ENCODE peak calls at places on chromosomes 5 and 9, in nine cellular contexts. P, S, D, C, M, F, N, R and K are unnamed samples.

GRCh38 chr9:124801356-124801755 is 24.4 kb downstream of the OLFML2A start:
- DNase-seq in P (no peak), S (no peak), D (no peak), C (no peak), M (no peak), F (no peak), N (no peak), R (no peak), K (no peak)

GRCh38 chr9:83062011-83062652 is 810 bp downstream of the RASEF start:
- DNase-seq in P (peak; percentile 18), S (peak; percentile 72), D (peak; percentile 65), C (peak; percentile 74), M (peak; percentile 33), F (peak; percentile 92), N (peak; percentile 64), R (peak; percentile 67), K (no peak)

GRCh38 chr9:78542491-78543175 is 245.7 kb downstream of the PSAT1 start:
- DNase-seq in P (no peak), S (no peak), D (peak; percentile 61), C (no peak), M (no peak), F (no peak), N (no peak), R (no peak), K (no peak)

GRCh38 chr9:117672397-117672796 is 31.8 kb upstream of the TLR4 start:
- DNase-seq in P (no peak), S (no peak), D (no peak), C (no peak), M (no peak), F (no peak), N (no peak), R (peak; percentile 83), K (peak; percentile 42)

GRCh38 chr5:37694867-37695266 is 145.0 kb downstream of the GDNF start:
- DNase-seq in P (no peak), S (no peak), D (no peak), C (no peak), M (no peak), F (no peak), N (no peak), R (no peak), K (no peak)

GRCh38 chr5:83865579-83865978 is 144.9 kb upstream of the HAPLN1 start:
- DNase-seq in P (no peak), S (no peak), D (no peak), C (no peak), M (no peak), F (no peak), N (no peak), R (no peak), K (no peak)

GRCh38 chr9:1701113-1701512 is 314.0 kb upstream of the SMARCA2 start:
- DNase-seq in P (no peak), S (no peak), D (peak; percentile 29), C (no peak), M (no peak), F (no peak), N (no peak), R (no peak), K (no peak)

GRCh38 chr5:108079754-108080153 is 302.1 kb downstream of the FBXL17 start:
- DNase-seq in P (no peak), S (no peak), D (no peak), C (no peak), M (no peak), F (no peak), N (no peak), R (no peak), K (no peak)

GRCh38 chr9:91033802-91034201 is 232.2 kb downstream of the SYK start:
- DNase-seq in P (no peak), S (peak; percentile 60), D (peak; percentile 72), C (peak; percentile 54), M (no peak), F (no peak), N (no peak), R (no peak), K (no peak)

GRCh38 chr5:50593681-50594080 is 72.8 kb upstream of the PARP8 start:
- DNase-seq in P (no peak), S (no peak), D (no peak), C (no peak), M (no peak), F (no peak), N (no peak), R (no peak), K (no peak)

GRCh38 chr9:106862946-106863740 is at the start of gene ZNF462:
- DNase-seq in P (peak; percentile 79), S (peak; percentile 59), D (peak; percentile 55), C (peak; percentile 47), M (peak; percentile 27), F (peak; percentile 55), N (peak; percentile 38), R (peak; percentile 76), K (peak; percentile 80)

GRCh38 chr9:14485366-14485765 is 171.4 kb upstream of the NFIB start:
- DNase-seq in P (peak; percentile 13), S (no peak), D (no peak), C (no peak), M (no peak), F (no peak), N (no peak), R (peak; percentile 58), K (peak; percentile 46)

GRCh38 chr5:33470544-33470943 is 29.8 kb downstream of the TARS1 start:
- DNase-seq in P (peak; percentile 60), S (no peak), D (no peak), C (peak; percentile 7), M (no peak), F (no peak), N (no peak), R (peak; percentile 31), K (no peak)

GRCh38 chr5:9661316-9662015 is 31.3 kb upstream of the TAS2R1 start:
- DNase-seq in P (peak; percentile 52), S (no peak), D (no peak), C (no peak), M (no peak), F (no peak), N (no peak), R (no peak), K (no peak)

GRCh38 chr5:179836225-179837019 is 15.7 kb downstream of the SQSTM1 start:
- DNase-seq in P (peak; percentile 52), S (peak; percentile 58), D (no peak), C (no peak), M (no peak), F (peak; percentile 59), N (no peak), R (no peak), K (peak; percentile 30)

GRCh38 chr9:87786423-87786822 is 60.5 kb downstream of the CTSL start:
- DNase-seq in P (no peak), S (no peak), D (no peak), C (no peak), M (no peak), F (no peak), N (no peak), R (peak; percentile 17), K (no peak)

GRCh38 chr5:136033244-136033643 is 4.5 kb downstream of the TGFBI start:
- DNase-seq in P (no peak), S (no peak), D (no peak), C (no peak), M (no peak), F (no peak), N (no peak), R (no peak), K (no peak)
- H3K4me1 ChIP-seq in P (peaks cover 26% of the 10 kb centered on the region), S (no peaks in the 10 kb centered on the region), D (no peaks in the 10 kb centered on the region), C (peaks cover 26% of the 10 kb centered on the region), M (no peaks in the 10 kb centered on the region), F (no peaks in the 10 kb centered on the region), N (peaks cover 21% of the 10 kb centered on the region), R (peaks cover 95% of the 10 kb centered on the region), K (peaks cover 72% of the 10 kb centered on the region)

DNA sequence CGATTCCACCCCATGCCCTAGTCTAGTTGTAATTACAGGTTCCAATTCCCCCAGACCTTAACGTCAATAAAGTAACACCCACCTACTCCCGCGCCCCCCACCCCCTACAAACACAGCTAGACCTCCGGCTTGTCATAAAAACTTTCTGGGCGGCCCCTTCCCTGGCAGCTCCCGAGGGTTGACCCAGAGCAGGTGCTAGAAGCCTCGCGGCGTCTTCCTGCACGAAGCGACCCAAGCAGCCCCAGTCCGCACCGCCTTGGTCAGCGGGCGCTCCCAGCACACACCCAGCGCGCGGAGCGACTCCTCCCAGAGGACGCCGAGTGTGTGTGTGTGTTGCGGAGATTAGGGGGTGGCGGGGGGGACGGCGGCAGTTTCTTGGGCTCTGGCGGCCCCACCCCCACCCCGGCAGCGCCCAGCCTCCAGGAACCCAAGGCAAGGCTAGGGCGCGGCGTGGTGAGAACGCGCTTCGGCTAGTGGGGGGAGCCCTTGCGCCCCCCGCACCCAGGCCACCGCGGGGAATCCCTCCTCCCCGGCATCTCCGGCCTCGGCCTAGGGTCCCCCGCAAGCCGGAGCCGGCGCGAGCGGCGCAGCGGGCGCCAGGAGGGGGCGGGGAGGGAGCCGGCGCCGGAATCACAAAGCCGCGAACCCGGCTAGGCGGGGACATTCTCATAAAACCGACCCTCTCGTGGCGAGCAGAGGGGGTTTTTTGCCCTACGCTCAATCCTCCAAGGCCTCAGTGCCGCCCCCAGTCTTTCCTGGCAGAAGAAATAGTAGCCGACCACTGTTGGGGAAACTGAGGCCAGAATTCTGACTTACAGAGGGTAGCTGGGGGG is 2.2 kb downstream of the PCDH1 start:
- DNase-seq in P (no peak), S (peak; percentile 91), D (peak; percentile 65), C (peak; percentile 89), M (peak; percentile 57), F (peak; percentile 82), N (no peak), R (peak; percentile 64), K (no peak)
- H3K4me1 ChIP-seq in P (peaks cover 8% of the 10 kb centered on the region), S (peaks cover 33% of the 10 kb centered on the region), D (peaks cover 30% of the 10 kb centered on the region), C (peaks cover 29% of the 10 kb centered on the region), M (peaks cover 6% of the 10 kb centered on the region), F (peaks cover 20% of the 10 kb centered on the region), N (peaks cover 11% of the 10 kb centered on the region), R (peaks cover 35% of the 10 kb centered on the region), K (peaks cover 16% of the 10 kb centered on the region)

GRCh38 chr5:150508021-150508640 is at the start of gene NDST1:
- DNase-seq in P (no peak), S (no peak), D (no peak), C (no peak), M (no peak), F (no peak), N (peak; percentile 64), R (no peak), K (no peak)

GRCh38 chr5:150508828-150509227 is 897 bp downstream of the NDST1 start:
- DNase-seq in P (no peak), S (no peak), D (no peak), C (no peak), M (no peak), F (no peak), N (no peak), R (no peak), K (no peak)

GRCh38 chr5:150511641-150512367 is 3.9 kb downstream of the NDST1 start:
- DNase-seq in P (peak; percentile 80), S (peak; percentile 94), D (no peak), C (peak; percentile 93), M (peak; percentile 54), F (no peak), N (no peak), R (peak; percentile 74), K (peak; percentile 49)

GRCh38 chr5:150510460-150511263 is 2.7 kb downstream of the NDST1 start:
- DNase-seq in P (no peak), S (peak; percentile 83), D (no peak), C (peak; percentile 85), M (peak; percentile 84), F (no peak), N (peak; percentile 52), R (no peak), K (no peak)

GRCh38 chr5:150509992-150510391 is 2.1 kb downstream of the NDST1 start:
- DNase-seq in P (no peak), S (no peak), D (no peak), C (no peak), M (no peak), F (no peak), N (no peak), R (no peak), K (no peak)
- H3K4me1 ChIP-seq in P (peaks cover 56% of the 10 kb centered on the region), S (no peaks in the 10 kb centered on the region), D (peaks cover 3% of the 10 kb centered on the region), C (peaks cover 68% of the 10 kb centered on the region), M (peaks cover 97% of the 10 kb centered on the region), F (peaks cover 90% of the 10 kb centered on the region), N (peaks cover 69% of the 10 kb centered on the region), R (peaks cover 60% of the 10 kb centered on the region), K (peaks cover 51% of the 10 kb centered on the region)

GRCh38 chr5:1017056-1017455 is 8.5 kb downstream of the NKD2 start:
- DNase-seq in P (no peak), S (no peak), D (no peak), C (no peak), M (peak; percentile 17), F (peak; percentile 60), N (no peak), R (no peak), K (no peak)
- H3K4me1 ChIP-seq in P (no peaks in the 10 kb centered on the region), S (no peaks in the 10 kb centered on the region), D (no peaks in the 10 kb centered on the region), C (no peaks in the 10 kb centered on the region), M (no peaks in the 10 kb centered on the region), F (no peaks in the 10 kb centered on the region), N (peaks cover 1% of the 10 kb centered on the region), R (no peaks in the 10 kb centered on the region), K (no peaks in the 10 kb centered on the region)